ENCODE peak calls at places on chromosomes 6 and 20, in six cellular contexts. E, V, Y, O, A and C are unnamed samples.

GRCh38 chr6:89989742-89990141 is 95.5 kb downstream of the GJA10 start:
- DNase-seq in E (no peak), V (no peak), Y (peak), O (no peak), A (no peak), C (no peak)

GRCh38 chr6:164693934-164694333 is 615.5 kb downstream of the C6orf118 start:
- DNase-seq in E (no peak), V (no peak), Y (no peak), O (no peak), A (no peak), C (peak)

GRCh38 chr6:155432293-155432692 is 23.3 kb downstream of the NOX3 start:
- DNase-seq in E (no peak), V (no peak), Y (peak), O (no peak), A (no peak), C (no peak)

GRCh38 chr6:5723905-5724691 is 282.6 kb downstream of the NRN1 start:
- DNase-seq in E (peak), V (no peak), Y (no peak), O (no peak), A (no peak), C (no peak)

GRCh38 chr6:167789358-167789757 is 37.4 kb upstream of the AFDN start:
- DNase-seq in E (no peak), V (no peak), Y (no peak), O (no peak), A (no peak), C (no peak)

GRCh38 chr20:25087186-25087929 is 5.4 kb upstream of the VSX1 start:
- DNase-seq in E (no peak), V (no peak), Y (no peak), O (no peak), A (no peak), C (no peak)

GRCh38 chr6:127879685-127880084 is 21.2 kb downstream of the THEMIS start:
- DNase-seq in E (peak), V (no peak), Y (peak), O (no peak), A (peak), C (no peak)

GRCh38 chr20:62149532-62150235 is 6.1 kb downstream of the SS18L1 start:
- DNase-seq in E (no peak), V (no peak), Y (peak), O (no peak), A (no peak), C (no peak)

GRCh38 chr20:46220808-46221207 is 87.5 kb downstream of the CDH22 start:
- DNase-seq in E (peak), V (no peak), Y (no peak), O (peak), A (no peak), C (peak)

GRCh38 chr6:52015953-52016352 is 71.5 kb downstream of the PKHD1 start:
- DNase-seq in E (no peak), V (no peak), Y (no peak), O (no peak), A (no peak), C (no peak)

DNA sequence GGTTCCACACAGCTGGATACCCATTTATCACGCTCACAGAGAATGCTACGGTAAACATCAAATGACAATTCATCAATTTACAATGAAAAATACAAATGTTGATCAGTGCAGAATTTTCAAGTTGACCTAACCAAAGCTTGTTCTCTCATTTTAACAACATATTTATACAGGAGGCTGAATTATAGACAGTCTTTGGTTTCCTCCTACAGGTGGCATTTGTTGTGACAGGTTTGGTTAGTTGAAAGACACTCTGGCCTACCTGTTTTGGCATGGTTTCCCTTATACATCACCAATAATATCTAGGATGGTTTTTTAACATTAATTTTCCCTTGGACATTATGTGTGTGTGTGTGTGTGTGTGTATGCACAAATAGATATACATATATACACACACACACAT is 642.5 kb upstream of the MMS22L start:
- DNase-seq in E (no peak), V (no peak), Y (no peak), O (no peak), A (no peak), C (no peak)
- TF ChIP-seq CTCF in E (no peak), V (no peak), Y (no peak), O (no peak), A (no peak), C (no peak)

GRCh38 chr6:141675957-141676356 is 456.8 kb upstream of the GJE1 start:
- DNase-seq in E (no peak), V (no peak), Y (peak), O (no peak), A (no peak), C (no peak)
- TF ChIP-seq CTCF in E (no peak), V (peak), Y (peak), O (no peak), A (no peak), C (no peak)

DNA sequence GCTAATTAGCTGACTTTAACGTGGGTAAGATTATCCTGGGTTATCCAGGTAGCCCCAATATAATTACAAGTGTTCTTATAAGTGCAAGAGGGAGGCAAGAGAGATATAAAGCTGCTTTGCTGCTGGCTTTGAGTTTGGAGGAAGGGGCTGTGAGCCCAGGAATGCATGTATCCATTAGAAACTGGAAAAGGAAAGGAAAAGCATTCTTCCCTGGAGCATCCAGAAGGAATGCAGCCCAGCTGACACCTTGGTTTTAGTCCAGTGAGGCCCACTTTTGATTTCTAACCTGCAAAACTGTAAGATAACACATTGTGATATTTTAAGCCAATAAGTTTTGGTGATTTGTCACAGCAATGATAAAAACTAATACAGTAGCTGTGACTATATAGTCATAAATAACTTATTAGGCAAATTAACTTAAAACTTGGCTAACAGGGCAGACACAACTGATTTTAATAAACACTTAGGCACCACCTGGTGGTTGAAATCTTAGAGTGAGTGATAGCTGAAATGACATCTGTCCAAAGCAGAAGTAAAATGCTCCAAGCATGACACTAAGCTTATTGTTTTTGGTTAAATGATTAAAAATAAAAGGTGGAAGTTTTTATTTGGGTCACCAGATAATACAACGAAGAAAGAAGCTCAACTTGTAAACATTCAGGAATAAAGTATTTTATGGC is 35.6 kb downstream of the ADGRF4 start:
- DNase-seq in E (no peak), V (no peak), Y (peak), O (peak), A (no peak), C (peak)
- TF ChIP-seq CTCF in E (no peak), V (no peak), Y (peak), O (peak), A (peak), C (peak)

GRCh38 chr6:16201706-16202105 is 36.7 kb upstream of the GMPR start:
- DNase-seq in E (no peak), V (no peak), Y (no peak), O (no peak), A (no peak), C (no peak)
- TF ChIP-seq CTCF in E (no peak), V (no peak), Y (no peak), O (no peak), A (no peak), C (no peak)